ENCODE peak calls at places on chromosomes 5 and 9, in six cellular contexts. One of them, this sample, is unnamed.

GRCh38 chr9:17414990-17415389 is 163.9 kb upstream of the SH3GL2 start:
- DNase-seq in iPS-NIHi11: no peak
- DNase-seq in BJ: no peak
- DNase-seq in ACHN: no peak
- DNase-seq in hypothalamus: no peak
- DNase-seq in sigmoid colon: no peak
- DNase-seq in this sample: no peak

GRCh38 chr9:113511856-113512761 is 48.6 kb downstream of the RGS3 start:
- DNase-seq in sigmoid colon: no peak
- DNase-seq in iPS-NIHi11: no peak
- DNase-seq in ACHN: peak
- DNase-seq in BJ: no peak
- DNase-seq in hypothalamus: no peak
- DNase-seq in this sample: no peak

GRCh38 chr9:126461608-126462007 is 135.0 kb downstream of the MVB12B start:
- DNase-seq in iPS-NIHi11: no peak
- DNase-seq in sigmoid colon: no peak
- DNase-seq in hypothalamus: no peak
- DNase-seq in ACHN: no peak
- DNase-seq in BJ: no peak
- DNase-seq in this sample: no peak

GRCh38 chr9:78606011-78606410 is 309.1 kb downstream of the PSAT1 start:
- DNase-seq in ACHN: no peak
- DNase-seq in hypothalamus: no peak
- DNase-seq in sigmoid colon: no peak
- DNase-seq in iPS-NIHi11: no peak
- DNase-seq in BJ: no peak
- DNase-seq in this sample: no peak

GRCh38 chr5:186091-187041 is 4.9 kb upstream of the LRRC14B start:
- DNase-seq in hypothalamus: no peak
- DNase-seq in iPS-NIHi11: no peak
- DNase-seq in ACHN: no peak
- DNase-seq in BJ: no peak
- DNase-seq in sigmoid colon: peak
- DNase-seq in this sample: no peak

GRCh38 chr5:57816108-57816507 is 333.5 kb upstream of the ACTBL2 start:
- DNase-seq in ACHN: peak
- DNase-seq in hypothalamus: no peak
- DNase-seq in iPS-NIHi11: peak
- DNase-seq in sigmoid colon: no peak
- DNase-seq in BJ: peak
- DNase-seq in this sample: no peak

GRCh38 chr5:43643327-43643726 is 40.3 kb downstream of the NNT start:
- DNase-seq in hypothalamus: no peak
- DNase-seq in sigmoid colon: no peak
- DNase-seq in iPS-NIHi11: no peak
- DNase-seq in BJ: no peak
- DNase-seq in ACHN: no peak
- DNase-seq in this sample: no peak

GRCh38 chr9:73270967-73271722 is 119.5 kb downstream of the ANXA1 start:
- DNase-seq in hypothalamus: no peak
- DNase-seq in ACHN: peak
- DNase-seq in iPS-NIHi11: no peak
- DNase-seq in BJ: peak
- DNase-seq in sigmoid colon: no peak
- DNase-seq in this sample: no peak

GRCh38 chr5:69517763-69518212 is 25.2 kb downstream of the OCLN start:
- DNase-seq in ACHN: no peak
- DNase-seq in sigmoid colon: no peak
- DNase-seq in BJ: no peak
- DNase-seq in hypothalamus: no peak
- DNase-seq in iPS-NIHi11: no peak
- DNase-seq in this sample: peak

GRCh38 chr5:9020996-9021395 is 524.9 kb downstream of the SEMA5A start:
- DNase-seq in ACHN: no peak
- DNase-seq in iPS-NIHi11: no peak
- DNase-seq in BJ: no peak
- DNase-seq in hypothalamus: no peak
- DNase-seq in sigmoid colon: no peak
- DNase-seq in this sample: peak

GRCh38 chr9:131296452-131296851 is 6.9 kb downstream of the PLPP7 start:
- DNase-seq in iPS-NIHi11: no peak
- DNase-seq in sigmoid colon: no peak
- DNase-seq in BJ: no peak
- DNase-seq in hypothalamus: no peak
- DNase-seq in ACHN: no peak
- DNase-seq in this sample: no peak